ENCODE peak calls at places on chromosomes 5 and 9, in four cellular contexts. J is heart left ventricle, T is epithelial cell of esophagus, R is PC-9. A is an unnamed sample.

GRCh38 chr5:95959964-95960801 is 1.5 kb downstream of the ELL2 start:
- DNase-seq in J (peak), T (no peak), R (no peak), A (no peak)

GRCh38 chr9:90724880-90725279 is 76.7 kb upstream of the SYK start:
- DNase-seq in J (no peak), T (no peak), R (no peak), A (no peak)

GRCh38 chr5:91384671-91385430 is 1.7 kb upstream of the ARRDC3 start:
- DNase-seq in J (no peak), T (peak), R (peak), A (peak)

GRCh38 chr5:470961-471749 is 28.2 kb downstream of the EXOC3 start:
- DNase-seq in J (peak), T (no peak), R (no peak), A (no peak)

GRCh38 chr5:6859951-6860638 is 146.9 kb downstream of the TENT4A start:
- DNase-seq in J (no peak), T (no peak), R (no peak), A (no peak)

GRCh38 chr5:81819556-81820314 is 68.8 kb upstream of the SSBP2 start:
- DNase-seq in J (no peak), T (peak), R (peak), A (no peak)

GRCh38 chr9:85089188-85089969 is 419.9 kb downstream of the NTRK2 start:
- DNase-seq in J (no peak), T (no peak), R (no peak), A (no peak)

GRCh38 chr5:53327811-53328331 is 152.6 kb upstream of the FST start:
- DNase-seq in J (no peak), T (no peak), R (no peak), A (no peak)

GRCh38 chr5:160550075-160550474 is 128.4 kb downstream of the PTTG1 start:
- DNase-seq in J (no peak), T (no peak), R (no peak), A (no peak)

GRCh38 chr5:151038801-151039238 is 18.4 kb downstream of the GPX3 start:
- DNase-seq in J (no peak), T (peak), R (no peak), A (no peak)

GRCh38 chr5:51378061-51378409 is 5.2 kb upstream of the ISL1 start:
- DNase-seq in J (no peak), T (no peak), R (no peak), A (no peak)

GRCh38 chr5:41843456-41844112 is 26.6 kb downstream of the OXCT1 start:
- DNase-seq in J (no peak), T (peak), R (peak), A (peak)

GRCh38 chr9:107175039-107175438 is 108.0 kb upstream of the RAD23B start:
- DNase-seq in J (peak), T (peak), R (no peak), A (no peak)

GRCh38 chr9:37922391-37923120 is 18.6 kb upstream of the SLC25A51 start:
- DNase-seq in J (peak), T (peak), R (no peak), A (no peak)

GRCh38 chr9:76255781-76256455 is 138.3 kb downstream of the RFK start:
- DNase-seq in J (peak), T (peak), R (no peak), A (peak)

GRCh38 chr9:71587576-71588362 is 180.5 kb downstream of the CEMIP2 start:
- DNase-seq in J (no peak), T (peak), R (peak), A (no peak)

GRCh38 chr5:169656125-169656990 is 19.3 kb downstream of the DOCK2 start:
- DNase-seq in J (peak), T (peak), R (no peak), A (no peak)

GRCh38 chr5:77355074-77355473 is 137.0 kb downstream of the WDR41 start:
- DNase-seq in J (no peak), T (no peak), R (no peak), A (no peak)

GRCh38 chr9:90420714-90421513 is 221.7 kb downstream of the DIRAS2 start:
- DNase-seq in J (no peak), T (no peak), R (no peak), A (peak)

GRCh38 chr9:136735812-136736480 is 6.8 kb downstream of the LCN10 start:
- DNase-seq in J (no peak), T (no peak), R (no peak), A (no peak)

GRCh38 chr5:98096155-98096554 is 677.3 kb upstream of the RGMB start:
- DNase-seq in J (no peak), T (peak), R (no peak), A (no peak)

DNA sequence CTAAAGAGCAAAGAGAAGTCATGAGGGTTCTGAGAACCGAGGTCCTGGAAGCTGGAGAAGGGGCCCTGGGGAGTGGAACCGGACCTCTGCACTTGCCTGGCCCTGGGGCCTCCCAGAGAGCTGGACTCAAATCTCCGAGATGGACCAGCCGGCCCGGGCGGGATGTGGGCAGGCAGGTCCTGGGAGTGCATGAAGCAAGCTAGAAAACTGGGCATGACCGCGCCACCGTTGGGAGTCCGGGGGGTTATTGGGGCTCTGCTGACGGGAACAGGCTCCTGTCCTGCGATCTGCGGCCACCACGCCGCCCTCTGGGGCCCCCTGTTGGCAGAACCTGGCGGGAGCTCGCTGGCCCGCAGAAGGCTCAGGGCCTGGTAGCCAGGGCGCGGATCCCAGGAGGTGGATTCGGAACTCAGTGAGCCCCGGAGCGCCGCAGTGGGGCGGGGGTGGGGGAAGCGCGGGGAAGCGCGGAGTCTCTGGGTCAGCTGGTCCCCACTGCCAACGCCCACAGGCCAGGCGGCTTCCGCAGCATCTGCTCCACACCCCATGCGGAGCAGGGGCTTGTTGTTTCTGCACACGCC is 150.6 kb downstream of the ERCC6L2 start:
- DNase-seq in J (no peak), T (no peak), R (no peak), A (no peak)
- TF ChIP-seq CTCF in J (peak), T (no peak), R (no peak), A (no peak)

GRCh38 chr5:179080724-179081123 is 20.6 kb downstream of the ZNF354C start:
- DNase-seq in J (no peak), T (no peak), R (no peak), A (no peak)
- H3K4me3 ChIP-seq in J (no peak), T (no peak), R (no peak), A (no peak)

DNA sequence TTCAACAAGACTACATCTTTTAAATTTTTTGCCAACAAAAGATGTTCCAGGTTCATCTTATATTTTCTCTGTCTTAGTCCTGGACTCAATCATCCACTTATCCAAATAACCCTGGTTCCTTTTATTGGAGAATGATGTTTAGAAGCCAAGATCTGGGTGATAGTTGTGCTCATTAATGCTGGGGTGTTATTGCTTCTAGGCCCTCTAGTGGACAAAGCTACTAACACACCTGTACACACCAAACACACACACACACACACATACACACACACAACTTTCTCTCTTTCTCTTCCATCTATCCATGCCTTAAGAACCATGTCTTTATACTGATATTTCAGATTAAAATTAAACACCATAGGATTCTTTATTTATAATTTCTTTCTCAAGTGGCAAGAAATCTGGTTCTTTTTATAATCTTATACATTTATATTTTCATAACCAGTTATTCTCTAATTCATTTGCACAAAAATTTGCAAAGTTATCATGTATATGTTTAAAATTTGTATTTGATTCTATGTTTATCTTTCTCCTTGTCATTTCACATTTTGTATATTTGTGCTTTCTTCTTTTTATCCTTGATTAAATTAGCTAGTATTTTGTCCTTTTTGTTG is 179.1 kb upstream of the SMIM23 start:
- DNase-seq in J (no peak), T (peak), R (no peak), A (no peak)
- TF ChIP-seq CTCF in J (no peak), T (peak), R (peak), A (peak)

GRCh38 chr9:128162215-128163026 is 2.4 kb downstream of the BBLN start:
- DNase-seq in J (peak), T (no peak), R (peak), A (no peak)

GRCh38 chr9:128159784-128160602 is at the start of gene BBLN:
- DNase-seq in J (peak), T (peak), R (peak), A (peak)

GRCh38 chr9:128160603-128160987 is 530 bp downstream of the BBLN start:
- DNase-seq in J (peak), T (peak), R (peak), A (no peak)

GRCh38 chr9:128155736-128156500 is 4.1 kb upstream of the BBLN start:
- DNase-seq in J (no peak), T (no peak), R (peak), A (no peak)

DNA sequence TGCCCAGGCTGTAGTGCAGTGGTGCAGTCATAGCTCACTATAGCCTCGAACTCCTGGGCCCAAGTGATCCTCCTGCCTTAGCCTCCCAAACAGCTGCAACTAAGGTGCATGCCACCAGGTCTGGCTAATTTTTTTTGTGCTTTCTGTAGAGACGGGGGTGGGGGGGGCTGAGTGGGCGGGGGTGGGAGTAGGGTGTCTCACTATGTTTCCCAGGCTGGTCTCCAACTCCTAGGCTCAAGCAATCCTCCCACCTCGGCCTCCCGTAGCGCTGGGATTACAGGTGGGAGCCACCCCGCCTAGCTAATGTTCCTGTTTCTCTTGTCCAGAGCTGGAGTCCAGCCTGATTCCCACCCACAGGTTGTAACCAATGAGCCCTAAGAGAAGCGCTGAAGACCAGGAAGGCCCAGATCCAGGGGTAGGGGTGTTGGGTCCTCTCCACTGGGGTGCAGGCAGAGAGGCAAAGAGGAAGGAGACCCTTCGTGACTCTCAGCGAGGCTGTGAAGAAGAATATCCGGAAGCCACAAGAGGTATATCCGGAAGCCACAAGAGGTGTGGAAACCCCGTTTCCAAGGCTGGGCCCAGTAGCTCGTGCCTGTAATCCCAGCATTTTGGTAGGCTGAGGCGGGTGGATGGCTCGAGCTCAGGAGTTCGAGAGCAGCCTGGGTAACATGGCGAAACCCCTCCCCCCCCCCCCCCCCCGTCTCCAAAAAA is 837 bp upstream of the BBLN start:
- DNase-seq in J (no peak), T (no peak), R (peak), A (no peak)
- H3K4me3 ChIP-seq in J (peak), T (peak), R (peak), A (peak)

DNA sequence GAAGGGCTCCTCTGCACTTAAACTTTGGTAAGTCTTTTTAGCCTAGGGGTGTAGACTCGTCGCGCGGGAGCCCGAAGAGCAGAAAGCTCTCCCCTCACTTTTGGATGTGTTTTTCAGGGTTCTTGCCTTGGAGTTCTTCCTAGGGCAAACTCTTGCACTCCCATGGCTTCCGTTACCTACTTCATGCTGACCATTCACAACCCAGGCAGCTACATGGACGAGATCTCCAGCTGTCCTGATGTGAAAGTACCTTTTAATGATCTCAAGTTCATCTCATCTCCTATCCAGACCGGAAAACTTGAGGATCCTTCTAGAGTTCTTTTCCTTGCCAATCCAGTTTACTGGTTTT is 513 bp upstream of the ZBTB26 start:
- DNase-seq in J (no peak), T (no peak), R (no peak), A (no peak)
- TF ChIP-seq CTCF in J (no peak), T (no peak), R (no peak), A (no peak)

DNA sequence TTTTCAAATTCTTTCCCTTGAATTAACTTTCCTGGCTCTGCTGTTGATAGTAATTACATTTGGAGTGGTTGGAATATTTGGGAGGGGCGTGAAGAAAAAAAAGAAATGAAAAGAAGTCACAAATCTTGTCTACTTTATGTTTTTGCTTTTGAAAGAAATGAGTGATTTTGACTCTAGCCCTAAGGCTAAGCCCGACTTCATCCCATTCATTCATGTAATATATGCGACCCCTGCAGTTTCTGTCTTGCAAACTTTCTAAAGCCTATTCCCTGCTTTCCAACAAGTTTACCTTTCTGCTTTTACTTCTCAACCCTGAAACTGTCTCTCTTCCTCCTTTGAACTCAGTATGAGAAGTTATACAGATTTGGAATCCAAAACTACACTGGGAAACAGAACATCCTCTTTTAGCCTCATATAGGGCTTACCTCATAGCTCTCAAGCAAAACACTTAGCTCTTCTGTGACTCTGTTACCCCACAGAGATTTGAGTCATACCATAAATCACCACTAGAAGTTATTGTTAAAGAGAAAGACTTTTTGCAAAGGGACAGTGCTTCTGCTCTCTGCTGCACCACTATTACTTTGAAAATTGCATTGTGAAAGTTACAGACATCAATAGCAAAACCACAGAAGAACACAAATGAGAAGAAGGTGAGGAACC is 1.6 kb downstream of the CFAP95 start:
- DNase-seq in J (no peak), T (peak), R (no peak), A (no peak)
- H3K4me3 ChIP-seq in J (no peak), T (no peak), R (no peak), A (no peak)

GRCh38 chr5:138946831-138947560 is 71.9 kb upstream of the LRRTM2 start:
- DNase-seq in J (no peak), T (no peak), R (no peak), A (no peak)

GRCh38 chr5:138947780-138948179 is 72.6 kb upstream of the LRRTM2 start:
- DNase-seq in J (no peak), T (no peak), R (no peak), A (no peak)

GRCh38 chr5:138949988-138950387 is 74.9 kb upstream of the LRRTM2 start:
- DNase-seq in J (no peak), T (no peak), R (no peak), A (peak)

GRCh38 chr5:138949223-138949574 is 74.1 kb upstream of the LRRTM2 start:
- DNase-seq in J (no peak), T (no peak), R (no peak), A (no peak)

DNA sequence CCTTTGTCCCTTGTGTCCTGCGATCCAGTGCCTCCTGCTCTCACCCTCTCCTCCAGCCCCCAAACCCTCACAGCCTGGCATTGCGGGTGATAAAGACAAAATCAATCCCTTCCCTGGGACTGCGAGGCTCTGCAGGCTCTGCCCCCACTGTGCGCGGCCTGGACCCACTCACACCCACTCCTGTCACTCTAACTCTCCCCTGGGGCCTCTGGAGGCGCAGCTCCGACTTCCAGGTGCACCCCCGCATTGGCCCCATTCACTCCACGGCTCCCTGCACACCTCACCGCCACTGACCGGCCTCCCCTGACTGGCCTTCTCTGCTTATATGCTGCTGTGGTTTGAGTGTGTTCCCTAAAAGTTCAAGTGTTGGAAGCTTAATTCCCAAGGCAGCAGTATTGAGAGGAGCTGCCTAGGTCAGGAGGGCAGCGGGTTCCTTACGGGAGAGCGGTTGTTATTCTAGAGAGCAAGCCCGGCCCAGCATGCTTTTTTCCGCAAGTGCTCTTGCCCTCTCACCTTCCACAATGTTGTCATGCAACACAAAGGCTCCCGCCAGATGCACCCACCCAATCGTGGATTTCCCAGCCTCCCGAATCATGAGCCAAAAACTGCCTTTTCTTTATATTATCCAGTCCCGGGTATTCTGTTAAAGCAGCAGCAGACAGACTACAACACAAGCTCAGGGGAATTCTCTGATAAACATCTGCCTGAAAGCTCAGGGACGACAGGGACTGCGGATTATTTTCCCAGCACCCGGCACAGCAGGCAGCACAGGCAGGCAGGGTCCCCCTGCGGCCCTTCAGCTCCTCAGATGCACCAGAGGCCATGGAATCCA is 73.5 kb upstream of the LRRTM2 start:
- DNase-seq in J (no peak), T (no peak), R (no peak), A (no peak)
- TF ChIP-seq CTCF in J (no peak), T (no peak), R (no peak), A (no peak)

GRCh38 chr5:173050791-173051190 is 5.4 kb upstream of the CREBRF start:
- DNase-seq in J (no peak), T (no peak), R (no peak), A (no peak)

GRCh38 chr5:173055722-173055982 is 500 bp upstream of the CREBRF start:
- DNase-seq in J (no peak), T (no peak), R (no peak), A (no peak)

GRCh38 chr5:173051746-173052145 is 4.4 kb upstream of the CREBRF start:
- DNase-seq in J (no peak), T (no peak), R (peak), A (no peak)

GRCh38 chr5:173055042-173055721 is 970 bp upstream of the CREBRF start:
- DNase-seq in J (no peak), T (no peak), R (no peak), A (no peak)

DNA sequence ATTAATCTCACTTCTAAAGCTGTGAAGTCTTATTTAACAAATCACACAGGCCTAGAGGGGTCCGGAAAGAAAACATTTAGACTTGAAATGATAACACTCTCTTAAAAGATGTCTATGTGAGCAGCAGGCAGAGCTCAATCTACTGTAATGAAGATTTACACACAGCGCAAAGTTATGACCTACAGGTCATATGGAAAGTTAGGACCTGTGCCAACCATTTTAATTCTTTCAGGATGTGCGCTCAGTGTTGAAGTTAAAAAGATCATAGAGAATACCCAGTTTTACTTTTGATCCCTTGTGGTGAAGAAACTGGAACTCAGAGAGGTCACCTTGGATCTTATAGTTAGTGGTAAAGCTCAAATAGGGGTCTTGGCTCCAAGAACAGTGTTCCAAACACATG is 3.1 kb upstream of the CREBRF start:
- DNase-seq in J (no peak), T (no peak), R (no peak), A (no peak)
- H3K4me3 ChIP-seq in J (no peak), T (no peak), R (no peak), A (no peak)

A was measured in LNCaP clone FGC.